ENCODE peak calls at places on chromosomes 13 and 19, in five cellular contexts. C is GM13976, U is psoas muscle, B is upper lobe of right lung, J is Calu3. S is an unnamed sample.

GRCh38 chr13:92972751-92973150 is 253.9 kb upstream of the GPC6 start:
- DNase-seq in U (no peak), C (no peak), B (no peak), J (no peak), S (no peak)

GRCh38 chr19:10112895-10113591 is 1.6 kb downstream of the P2RY11 start:
- DNase-seq in U (peak; percentile 77), J (peak; percentile 69), B (peak; percentile 81), C (peak; percentile 73), S (peak; percentile 47)

GRCh38 chr19:46383846-46384245 is 29.5 kb downstream of the CCDC8 start:
- DNase-seq in B (peak; percentile 42), U (no peak), J (no peak), C (no peak), S (no peak)

GRCh38 chr13:29937836-29938235 is 87.4 kb upstream of the UBL3 start:
- DNase-seq in J (no peak), U (no peak), B (no peak), C (no peak), S (no peak)

GRCh38 chr19:16876904-16877361 is 11.9 kb upstream of the F2RL3 start:
- DNase-seq in J (no peak), U (no peak), C (no peak), B (no peak), S (no peak)

GRCh38 chr13:78022164-78022877 is 103.7 kb upstream of the EDNRB start:
- DNase-seq in U (no peak), B (no peak), C (peak; percentile 42), J (no peak), S (no peak)

GRCh38 chr19:41409288-41409687 is 11.7 kb downstream of the BCKDHA start:
- DNase-seq in J (peak; percentile 71), B (no peak), U (no peak), C (no peak), S (no peak)

GRCh38 chr19:29292146-29292545 is 79.2 kb upstream of the UQCRFS1 start:
- DNase-seq in C (no peak), U (no peak), J (no peak), B (no peak), S (no peak)

GRCh38 chr19:2308114-2308556 is at the start of gene LINGO3:
- DNase-seq in J (no peak), B (no peak), U (no peak), C (no peak), S (no peak)

DNA sequence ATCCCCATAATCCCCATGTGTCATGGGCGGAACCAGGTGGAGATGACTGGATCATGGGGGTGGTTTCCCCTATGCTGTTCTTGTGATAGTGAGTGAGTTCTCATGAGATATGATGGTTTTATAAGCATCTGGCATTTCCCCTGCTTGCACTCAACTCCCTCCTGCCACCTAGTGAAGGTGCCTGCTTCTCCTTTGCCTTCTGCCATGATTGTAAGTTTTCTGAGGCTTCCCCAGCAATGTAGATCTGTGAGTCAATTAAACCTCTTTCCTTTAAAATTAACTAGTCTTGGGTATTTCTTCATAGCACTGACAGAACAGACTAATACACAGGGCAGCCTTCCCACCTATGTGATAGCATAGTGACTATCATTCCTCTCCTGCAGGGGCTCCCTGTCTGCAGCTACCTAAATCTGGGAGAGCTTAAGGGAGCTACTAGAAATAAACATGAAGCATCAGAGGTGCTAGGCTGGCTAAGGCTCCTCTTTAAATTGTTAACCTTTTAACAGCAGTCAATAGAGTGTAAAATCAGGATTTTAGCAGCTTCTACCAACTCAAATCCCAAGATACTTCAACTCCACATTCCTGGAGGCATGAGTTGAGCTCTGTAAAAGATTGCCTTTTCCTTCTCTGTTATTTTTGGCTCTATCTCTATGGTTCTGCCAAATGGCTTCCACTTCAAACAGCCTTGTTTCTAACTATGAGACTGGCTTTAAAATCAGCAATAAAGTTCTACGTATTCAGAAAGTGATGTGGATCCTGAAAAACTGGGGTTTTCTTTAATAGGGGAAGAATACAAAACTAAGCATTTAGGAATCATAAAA is 112.3 kb downstream of the VWA8 start:
- DNase-seq in B (no peak), U (no peak), J (no peak), C (no peak), S (no peak)
- TF ChIP-seq CTCF in B (no peak), U (no peak), J (no peak), C (no peak), S (no peak)

GRCh38 chr13:98141938-98142426 is 912 bp upstream of the FARP1 start:
- DNase-seq in B (no peak), C (peak; percentile 31), U (peak; percentile 59), J (no peak), S (no peak)

GRCh38 chr13:98143157-98143553 is 261 bp downstream of the FARP1 start:
- DNase-seq in J (no peak), U (peak; percentile 68), C (no peak), B (peak; percentile 85), S (peak; percentile 50)

GRCh38 chr13:98141509-98141908 is 1.4 kb upstream of the FARP1 start:
- DNase-seq in J (no peak), C (no peak), B (no peak), U (no peak), S (no peak)

GRCh38 chr13:98143601-98144500 is 957 bp downstream of the FARP1 start:
- DNase-seq in B (peak; percentile 74), C (peak; percentile 34), J (no peak), U (peak; percentile 60), S (peak; percentile 18)

DNA sequence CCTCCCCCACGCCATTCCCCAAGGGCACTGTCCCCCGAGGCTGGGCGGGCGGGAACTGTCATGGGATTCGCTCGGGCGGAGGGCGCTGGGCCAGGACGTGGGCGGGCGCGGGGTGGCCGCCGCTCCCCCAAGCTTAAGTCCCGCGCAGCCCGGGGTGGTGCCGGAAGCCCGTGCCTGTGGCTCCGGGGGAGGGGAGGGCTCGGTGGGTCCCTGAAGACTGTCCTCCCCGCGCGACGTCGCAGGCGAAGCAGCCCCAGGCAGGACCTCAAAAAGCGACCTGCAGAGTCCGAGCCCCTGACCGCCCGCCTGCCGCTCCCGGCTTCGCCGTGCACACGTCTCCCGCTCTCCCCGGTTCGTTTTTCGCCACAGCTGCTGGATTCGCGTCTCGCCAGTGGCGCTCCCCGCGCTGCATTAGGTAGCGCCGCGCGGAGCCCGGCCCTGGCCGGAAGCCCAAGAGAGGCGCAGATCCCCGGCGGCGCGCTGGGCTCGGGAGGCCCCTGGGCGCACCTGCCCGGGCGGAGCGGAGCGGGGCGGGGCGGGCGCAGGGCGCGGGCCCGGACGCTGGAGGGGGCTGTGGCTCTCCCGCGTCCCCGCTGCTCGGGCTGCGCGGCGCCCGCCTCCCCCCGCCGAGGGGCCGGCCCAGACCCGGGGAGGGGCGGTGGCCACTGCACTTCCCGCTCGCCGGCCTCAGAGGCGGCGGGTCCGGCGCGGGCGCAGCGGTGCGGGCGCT is at the start of gene FARP1:
- DNase-seq in C (peak; percentile 77), U (peak; percentile 81), J (peak; percentile 77), B (peak; percentile 92), S (peak; percentile 66)
- TF ChIP-seq CTCF in C (peak; percentile 38), U (peak; percentile 47), J (no peak), B (peak; percentile 27), S (peak; percentile 51)

GRCh38 chr13:51590966-51591627 is 6.8 kb downstream of the WDFY2 start:
- DNase-seq in B (no peak), C (no peak), U (no peak), J (no peak), S (no peak)
- TF ChIP-seq CTCF in B (no peak), C (no peak), U (no peak), J (no peak), S (no peak)

GRCh38 chr13:28817204-28817603 is 2.9 kb upstream of the MTUS2 start:
- DNase-seq in U (no peak), J (no peak), C (no peak), B (no peak), S (no peak)
- TF ChIP-seq CTCF in U (no peak), J (no peak), C (no peak), B (no peak), S (peak; percentile 39)

DNA sequence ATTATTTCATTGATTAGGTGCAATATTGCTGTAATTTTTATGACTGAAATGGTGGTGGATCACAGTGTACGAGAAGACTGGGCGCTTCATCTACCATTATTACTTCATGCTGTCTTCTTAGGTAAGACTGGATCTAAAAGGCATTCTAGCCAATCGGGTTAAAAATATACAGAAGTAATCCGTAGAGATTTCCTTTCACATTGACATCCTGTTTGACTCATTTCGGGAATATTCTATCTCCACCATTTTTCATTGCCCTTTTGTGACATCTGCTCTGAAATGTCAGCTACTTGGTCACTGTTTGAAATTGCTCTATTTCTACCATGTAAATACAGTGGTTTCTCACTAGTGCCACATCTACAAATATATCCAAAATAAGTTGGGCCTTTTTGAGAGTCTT is 90.2 kb downstream of the ZAR1L start:
- DNase-seq in B (no peak), J (no peak), U (no peak), C (no peak), S (no peak)
- TF ChIP-seq CTCF in B (no peak), J (no peak), U (no peak), C (no peak), S (no peak)

GRCh38 chr19:32677657-32678056 is 2.0 kb downstream of the RGS9BP start:
- DNase-seq in B (no peak), J (no peak), C (no peak), U (peak; percentile 63), S (no peak)
- TF ChIP-seq CTCF in B (no peak), J (no peak), C (no peak), U (no peak), S (peak; percentile 25)